ENCODE peak calls at places on chromosomes 11 and 22, in five cellular contexts. One of them, this sample, is unnamed.
A peak's percentile ranks its signal among the peaks of the same experiment; 100 is the strongest.

GRCh38 chr11:82871646-82872045 is 28.6 kb downstream of the PRCP start:
- DNase-seq in fibroblast of the aortic adventitia: no peak
- DNase-seq in NB4: no peak
- DNase-seq in kidney epithelial cell: no peak
- DNase-seq in ovary: no peak
- DNase-seq in this sample: no peak

GRCh38 chr22:47629791-47630655 is 867.6 kb downstream of the TBC1D22A start:
- DNase-seq in kidney epithelial cell: no peak
- DNase-seq in ovary: peak; percentile 13
- DNase-seq in NB4: no peak
- DNase-seq in fibroblast of the aortic adventitia: no peak
- DNase-seq in this sample: no peak

GRCh38 chr11:117629146-117629545 is 167.9 kb downstream of the DSCAML1 start:
- DNase-seq in ovary: no peak
- DNase-seq in fibroblast of the aortic adventitia: no peak
- DNase-seq in NB4: no peak
- DNase-seq in kidney epithelial cell: no peak
- DNase-seq in this sample: no peak

GRCh38 chr11:83649468-83649915 is 363.3 kb upstream of the CCDC90B start:
- DNase-seq in kidney epithelial cell: no peak
- DNase-seq in fibroblast of the aortic adventitia: no peak
- DNase-seq in ovary: no peak
- DNase-seq in NB4: no peak
- DNase-seq in this sample: no peak

GRCh38 chr22:28706845-28707244 is 27.2 kb upstream of the TTC28 start:
- DNase-seq in NB4: no peak
- DNase-seq in kidney epithelial cell: no peak
- DNase-seq in ovary: no peak
- DNase-seq in fibroblast of the aortic adventitia: no peak
- DNase-seq in this sample: no peak

GRCh38 chr22:17846326-17846992 is 72.2 kb upstream of the BID start:
- DNase-seq in fibroblast of the aortic adventitia: peak; percentile 82
- DNase-seq in ovary: peak; percentile 74
- DNase-seq in kidney epithelial cell: no peak
- DNase-seq in NB4: no peak
- DNase-seq in this sample: no peak

GRCh38 chr11:34745209-34745608 is 124.3 kb downstream of the EHF start:
- DNase-seq in kidney epithelial cell: no peak
- DNase-seq in NB4: no peak
- DNase-seq in fibroblast of the aortic adventitia: no peak
- DNase-seq in ovary: no peak
- DNase-seq in this sample: peak; percentile 15

GRCh38 chr11:30346068-30346688 is 23.3 kb downstream of the ARL14EP start:
- DNase-seq in ovary: no peak
- DNase-seq in fibroblast of the aortic adventitia: peak; percentile 72
- DNase-seq in kidney epithelial cell: peak; percentile 14
- DNase-seq in NB4: peak; percentile 65
- DNase-seq in this sample: no peak

GRCh38 chr11:105000797-105001196 is 22.2 kb downstream of the CASP5 start:
- DNase-seq in kidney epithelial cell: no peak
- DNase-seq in NB4: peak; percentile 62
- DNase-seq in ovary: no peak
- DNase-seq in fibroblast of the aortic adventitia: no peak
- DNase-seq in this sample: no peak

GRCh38 chr11:84247931-84248330 is 961.8 kb upstream of the CCDC90B start:
- DNase-seq in NB4: no peak
- DNase-seq in fibroblast of the aortic adventitia: peak; percentile 22
- DNase-seq in kidney epithelial cell: no peak
- DNase-seq in ovary: no peak
- DNase-seq in this sample: peak; percentile 85

GRCh38 chr11:117827521-117828511 is 3.3 kb upstream of the FXYD2 start:
- DNase-seq in fibroblast of the aortic adventitia: no peak
- DNase-seq in ovary: peak; percentile 38
- DNase-seq in kidney epithelial cell: no peak
- DNase-seq in NB4: no peak
- DNase-seq in this sample: no peak

DNA sequence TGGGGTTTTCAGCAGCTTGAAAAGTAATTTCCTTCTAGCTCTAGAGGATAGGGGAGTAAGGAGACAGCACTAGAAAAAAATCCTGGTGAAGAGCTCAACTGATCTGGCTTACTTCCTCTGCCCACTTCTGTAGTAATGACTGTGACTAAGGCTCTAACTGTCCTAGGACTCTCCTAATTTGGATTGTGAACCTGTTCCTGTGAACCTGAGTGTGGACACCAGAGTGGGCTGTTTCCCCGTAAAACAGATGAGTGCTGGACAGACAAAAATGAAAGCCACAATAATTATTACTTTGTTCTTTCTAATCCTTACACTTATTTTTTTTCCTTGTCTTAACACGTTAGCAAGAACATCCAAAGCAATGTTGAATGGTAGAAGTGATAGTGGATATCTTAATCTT is 154.1 kb downstream of the AASDHPPT start:
- DNase-seq in kidney epithelial cell: no peak
- DNase-seq in fibroblast of the aortic adventitia: peak; percentile 55
- DNase-seq in NB4: peak; percentile 3
- DNase-seq in ovary: no peak
- DNase-seq in this sample: no peak
- TF ChIP-seq CTCF in kidney epithelial cell: no peak
- TF ChIP-seq CTCF in fibroblast of the aortic adventitia: peak; percentile 51
- TF ChIP-seq CTCF in NB4: no peak
- TF ChIP-seq CTCF in ovary: no peak
- TF ChIP-seq CTCF in this sample: peak; percentile 49

GRCh38 chr11:47478651-47479329 is 29.9 kb upstream of the RAPSN start:
- DNase-seq in kidney epithelial cell: no peak
- DNase-seq in NB4: no peak
- DNase-seq in ovary: no peak
- DNase-seq in fibroblast of the aortic adventitia: peak; percentile 38
- DNase-seq in this sample: no peak
- H3K4me3 ChIP-seq in kidney epithelial cell: no peak overlapping the region
- H3K4me3 ChIP-seq in NB4: no peak overlapping the region
- H3K4me3 ChIP-seq in ovary: no peak overlapping the region
- H3K4me3 ChIP-seq in fibroblast of the aortic adventitia: no peak overlapping the region
- H3K4me3 ChIP-seq in this sample: no peak overlapping the region

GRCh38 chr11:64649304-64649703 is 58.3 kb downstream of the SLC22A12 start:
- DNase-seq in NB4: peak; percentile 76
- DNase-seq in ovary: peak; percentile 62
- DNase-seq in kidney epithelial cell: no peak
- DNase-seq in fibroblast of the aortic adventitia: peak; percentile 33
- DNase-seq in this sample: no peak
- TF ChIP-seq CTCF in NB4: peak; percentile 82
- TF ChIP-seq CTCF in ovary: peak; percentile 58
- TF ChIP-seq CTCF in kidney epithelial cell: peak; percentile 50
- TF ChIP-seq CTCF in fibroblast of the aortic adventitia: peak; percentile 52
- TF ChIP-seq CTCF in this sample: peak; percentile 66

DNA sequence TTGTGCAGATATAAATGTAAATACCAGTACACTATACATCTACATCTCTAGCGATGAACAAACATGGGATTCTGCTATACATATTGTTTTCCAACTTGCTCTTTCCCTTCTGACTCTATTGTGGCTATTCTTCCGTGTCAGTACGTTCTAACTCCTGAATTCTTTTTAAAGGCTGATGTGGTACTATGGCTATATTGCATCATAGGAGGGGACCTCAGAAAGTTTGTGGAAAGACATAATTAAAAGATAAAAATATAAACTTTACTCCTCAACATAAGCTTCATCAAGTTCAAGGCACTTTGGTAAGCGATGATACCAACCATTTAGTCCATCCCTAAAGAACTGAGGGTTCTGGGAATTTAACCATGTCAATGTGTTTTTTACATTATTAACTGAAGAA is 72.8 kb downstream of the LDLRAD3 start:
- DNase-seq in ovary: no peak
- DNase-seq in NB4: no peak
- DNase-seq in fibroblast of the aortic adventitia: no peak
- DNase-seq in kidney epithelial cell: no peak
- DNase-seq in this sample: no peak
- H3K4me3 ChIP-seq in ovary: no peak overlapping the region
- H3K4me3 ChIP-seq in NB4: no peak overlapping the region
- H3K4me3 ChIP-seq in fibroblast of the aortic adventitia: no peak overlapping the region
- H3K4me3 ChIP-seq in kidney epithelial cell: no peak overlapping the region
- H3K4me3 ChIP-seq in this sample: no peak overlapping the region

GRCh38 chr22:38239101-38239761 is 33.6 kb downstream of the TMEM184B start:
- DNase-seq in NB4: no peak
- DNase-seq in fibroblast of the aortic adventitia: peak; percentile 91
- DNase-seq in ovary: no peak
- DNase-seq in kidney epithelial cell: peak; percentile 63
- DNase-seq in this sample: peak; percentile 96
- TF ChIP-seq CTCF in NB4: no peak
- TF ChIP-seq CTCF in fibroblast of the aortic adventitia: peak; percentile 8
- TF ChIP-seq CTCF in ovary: no peak
- TF ChIP-seq CTCF in kidney epithelial cell: peak; percentile 18
- TF ChIP-seq CTCF in this sample: peak; percentile 54

GRCh38 chr11:13188179-13188578 is 89.4 kb upstream of the BMAL1 start:
- DNase-seq in NB4: no peak
- DNase-seq in kidney epithelial cell: no peak
- DNase-seq in ovary: no peak
- DNase-seq in fibroblast of the aortic adventitia: no peak
- DNase-seq in this sample: no peak

GRCh38 chr11:13183826-13184196 is 93.8 kb upstream of the BMAL1 start:
- DNase-seq in kidney epithelial cell: no peak
- DNase-seq in NB4: no peak
- DNase-seq in fibroblast of the aortic adventitia: no peak
- DNase-seq in ovary: no peak
- DNase-seq in this sample: no peak

GRCh38 chr11:13184295-13184794 is 93.2 kb upstream of the BMAL1 start:
- DNase-seq in fibroblast of the aortic adventitia: peak; percentile 15
- DNase-seq in ovary: no peak
- DNase-seq in NB4: no peak
- DNase-seq in kidney epithelial cell: no peak
- DNase-seq in this sample: no peak

GRCh38 chr11:13183094-13183825 is 94.3 kb upstream of the BMAL1 start:
- DNase-seq in fibroblast of the aortic adventitia: peak; percentile 86
- DNase-seq in NB4: peak; percentile 28
- DNase-seq in ovary: no peak
- DNase-seq in kidney epithelial cell: no peak
- DNase-seq in this sample: no peak
- H3K4me3 ChIP-seq in fibroblast of the aortic adventitia: peak overlapping the region; percentile 26
- H3K4me3 ChIP-seq in NB4: no peak overlapping the region
- H3K4me3 ChIP-seq in ovary: no peak overlapping the region
- H3K4me3 ChIP-seq in kidney epithelial cell: no peak overlapping the region
- H3K4me3 ChIP-seq in this sample: no peak overlapping the region

DNA sequence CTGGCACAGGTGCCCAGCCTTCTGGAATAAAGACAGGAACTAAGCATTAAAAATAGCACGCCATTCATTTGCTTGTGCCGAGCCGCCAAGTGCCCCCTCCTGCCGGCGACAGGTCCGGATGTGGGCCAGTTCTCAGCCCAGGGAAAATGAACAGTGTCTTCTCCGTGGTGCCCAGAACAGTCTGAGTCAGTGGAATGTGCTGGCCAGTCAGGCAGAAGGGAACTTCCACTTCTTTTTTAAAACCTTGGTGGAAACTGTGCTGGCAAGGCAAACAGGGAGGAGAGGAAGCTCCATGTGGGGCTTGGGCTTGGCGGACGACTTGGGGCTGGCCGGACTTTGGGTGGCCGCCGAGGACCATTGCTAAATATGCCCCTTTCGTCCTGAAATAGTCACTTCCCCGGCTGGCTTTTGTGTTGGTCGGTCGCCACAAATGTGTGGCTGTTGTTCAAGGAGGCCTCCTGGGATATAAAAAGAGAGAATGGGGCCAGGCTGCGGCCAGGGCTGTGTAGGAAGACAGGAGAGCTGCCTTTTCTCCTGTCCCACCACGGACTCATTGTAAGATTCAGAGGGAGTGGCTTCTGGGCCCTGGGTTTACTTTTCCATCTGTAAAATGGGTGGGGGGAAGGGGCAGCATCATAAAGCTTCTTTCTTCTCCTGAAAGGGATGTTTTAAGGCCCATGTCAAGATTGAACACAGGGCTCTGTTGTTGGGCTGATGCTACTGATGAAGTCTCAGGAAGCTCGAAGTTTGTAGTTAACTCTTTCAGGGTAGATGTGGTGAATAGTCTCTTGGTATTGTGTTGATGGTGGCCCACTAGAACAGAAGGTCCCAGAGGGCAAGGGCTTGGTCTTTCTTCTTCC is 101.0 kb downstream of the PTPRJ start:
- DNase-seq in ovary: no peak
- DNase-seq in NB4: peak; percentile 87
- DNase-seq in kidney epithelial cell: peak; percentile 77
- DNase-seq in fibroblast of the aortic adventitia: peak; percentile 86
- DNase-seq in this sample: peak; percentile 69
- TF ChIP-seq CTCF in ovary: no peak
- TF ChIP-seq CTCF in NB4: no peak
- TF ChIP-seq CTCF in kidney epithelial cell: no peak
- TF ChIP-seq CTCF in fibroblast of the aortic adventitia: no peak
- TF ChIP-seq CTCF in this sample: no peak

GRCh38 chr22:38981005-38981658 is 1.0 kb upstream of the APOBEC3B start:
- DNase-seq in kidney epithelial cell: peak; percentile 10
- DNase-seq in NB4: no peak
- DNase-seq in ovary: peak; percentile 68
- DNase-seq in fibroblast of the aortic adventitia: peak; percentile 27
- DNase-seq in this sample: no peak
- H3K4me3 ChIP-seq in kidney epithelial cell: no peak overlapping the region
- H3K4me3 ChIP-seq in NB4: no peak overlapping the region
- H3K4me3 ChIP-seq in ovary: peak overlapping the region; percentile 43
- H3K4me3 ChIP-seq in fibroblast of the aortic adventitia: no peak overlapping the region
- H3K4me3 ChIP-seq in this sample: no peak overlapping the region

DNA sequence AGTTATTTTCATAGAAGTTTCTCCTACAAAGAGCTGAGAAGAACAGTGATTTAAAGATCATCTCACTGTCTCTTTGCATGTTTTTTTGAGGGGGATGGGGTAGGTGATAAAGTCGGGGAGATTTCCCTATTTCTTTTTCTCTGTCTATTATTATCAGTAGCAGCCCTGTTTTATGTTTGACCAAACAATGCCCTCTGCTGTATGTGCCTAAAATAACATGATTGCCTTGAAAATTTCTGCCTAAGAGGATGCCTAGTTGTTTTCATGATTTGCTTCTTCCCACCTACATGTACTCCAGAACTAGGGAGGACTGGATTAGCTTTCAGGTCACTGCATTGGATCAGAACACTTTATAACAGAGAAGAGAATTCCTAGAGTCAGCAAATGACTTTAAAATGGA is 1330.2 kb downstream of the LRRC4C start:
- DNase-seq in NB4: peak; percentile 25
- DNase-seq in ovary: no peak
- DNase-seq in fibroblast of the aortic adventitia: no peak
- DNase-seq in kidney epithelial cell: no peak
- DNase-seq in this sample: no peak
- TF ChIP-seq CTCF in NB4: peak; percentile 38
- TF ChIP-seq CTCF in ovary: no peak
- TF ChIP-seq CTCF in fibroblast of the aortic adventitia: no peak
- TF ChIP-seq CTCF in kidney epithelial cell: peak; percentile 45
- TF ChIP-seq CTCF in this sample: peak; percentile 63

This sample was measured in retinal pigment epithelial cell.